ENCODE peak calls at places on chromosomes 5 and 9, in eight cellular contexts. L is mesendoderm; Y is coronary artery; R is activated CD8-positive, alpha-beta T cell treated with anti-CD3 and anti-CD28 coated beads for 36 hours; V is stimulated activated naive CD4-positive, alpha-beta T cell; P is NCI-H69; U is fibroblast of the aortic adventitia; N is CD8-positive, alpha-beta T cell. M is an unnamed sample.

GRCh38 chr9:69579032-69579748 is 93.0 kb downstream of the APBA1 start:
- DNase-seq in L (no peak), Y (no peak), R (no peak), V (no peak), P (no peak), U (no peak), N (no peak), M (no peak)

GRCh38 chr5:89707891-89708290 is 701.7 kb downstream of the CETN3 start:
- DNase-seq in L (no peak), Y (no peak), R (no peak), V (no peak), P (no peak), U (no peak), N (no peak), M (no peak)

GRCh38 chr5:111779260-111780254 is 22.6 kb upstream of the NREP start:
- DNase-seq in L (no peak), Y (no peak), R (no peak), V (no peak), P (peak; percentile 58), U (peak; percentile 49), N (no peak), M (no peak)

GRCh38 chr5:128196791-128197190 is 113.2 kb downstream of the SLC12A2 start:
- DNase-seq in L (no peak), Y (no peak), R (no peak), V (peak; percentile 77), P (no peak), U (peak; percentile 75), N (no peak), M (no peak)

GRCh38 chr5:124162782-124163532 is 583.5 kb downstream of the ZNF608 start:
- DNase-seq in L (no peak), Y (no peak), R (peak; percentile 25), V (peak; percentile 12), P (peak; percentile 96), U (no peak), N (peak; percentile 4), M (no peak)

GRCh38 chr9:5910413-5911057 is 19.8 kb downstream of the MLANA start:
- DNase-seq in L (no peak), Y (no peak), R (peak; percentile 52), V (no peak), P (no peak), U (peak; percentile 12), N (no peak), M (no peak)

GRCh38 chr5:57313716-57314115 is 139.9 kb downstream of the GPBP1 start:
- DNase-seq in L (no peak), Y (no peak), R (no peak), V (no peak), P (no peak), U (peak; percentile 34), N (no peak), M (no peak)

GRCh38 chr5:115471674-115472073 is 72.9 kb downstream of the FEM1C start:
- DNase-seq in L (no peak), Y (no peak), R (no peak), V (no peak), P (peak; percentile 20), U (no peak), N (no peak), M (no peak)

GRCh38 chr5:57324888-57325287 is 151.0 kb downstream of the GPBP1 start:
- DNase-seq in L (peak; percentile 78), Y (no peak), R (no peak), V (no peak), P (no peak), U (no peak), N (no peak), M (no peak)

GRCh38 chr9:104970588-104970987 is 42.6 kb upstream of the ABCA1 start:
- DNase-seq in L (peak; percentile 65), Y (no peak), R (no peak), V (no peak), P (no peak), U (peak; percentile 58), N (no peak), M (no peak)

GRCh38 chr9:69045821-69046220 is 10.3 kb downstream of the FXN start:
- DNase-seq in L (no peak), Y (no peak), R (no peak), V (no peak), P (no peak), U (no peak), N (no peak), M (no peak)

M was measured in CD8-positive, alpha-beta memory T cell.